ENCODE peak calls at places on chromosomes 4 and X, in five cellular contexts. B is gastrocnemius medialis, Z is transverse colon, D is breast epithelium, E is ovary. P is an unnamed sample.

GRCh38 chrX:13662537-13662841 is 9.5 kb downstream of the TCEANC start:
- DNase-seq in B (no peak), Z (no peak), D (no peak), E (no peak), P (no peak)

GRCh38 chrX:20711366-20711765 is 444.7 kb upstream of the RPS6KA3 start:
- DNase-seq in B (no peak), Z (no peak), D (no peak), E (no peak), P (no peak)

GRCh38 chrX:13669246-13669689 is 16.3 kb downstream of the TCEANC start:
- DNase-seq in B (no peak), Z (peak), D (peak), E (peak), P (no peak)

GRCh38 chrX:103780701-103781402 is 4.2 kb downstream of the PLP1 start:
- DNase-seq in B (no peak), Z (no peak), D (no peak), E (no peak), P (no peak)

GRCh38 chrX:106802388-106803275 is at the start of gene TBC1D8B:
- DNase-seq in B (peak), Z (peak), D (peak), E (peak), P (peak)

GRCh38 chrX:24150051-24150790 is 692 bp downstream of the ZFX start:
- DNase-seq in B (peak), Z (peak), D (peak), E (peak), P (peak)

GRCh38 chrX:44157858-44158257 is 184.7 kb upstream of the NDP start:
- DNase-seq in B (no peak), Z (no peak), D (no peak), E (no peak), P (no peak)

GRCh38 chr4:156931267-156931666 is 40.3 kb downstream of the PDGFC start:
- DNase-seq in B (peak), Z (peak), D (peak), E (no peak), P (peak)

GRCh38 chrX:30668581-30668980 is 15.4 kb downstream of the GK start:
- DNase-seq in B (no peak), Z (no peak), D (no peak), E (no peak), P (no peak)

GRCh38 chr4:30619679-30620078 is 100.5 kb upstream of the PCDH7 start:
- DNase-seq in B (no peak), Z (no peak), D (no peak), E (no peak), P (no peak)

GRCh38 chrX:129959493-129959832 is 23.0 kb upstream of the BCORL1 start:
- DNase-seq in B (no peak), Z (peak), D (no peak), E (no peak), P (no peak)

GRCh38 chr4:129498626-129499025 is 402.7 kb downstream of the C4orf33 start:
- DNase-seq in B (no peak), Z (no peak), D (no peak), E (no peak), P (no peak)

GRCh38 chr4:138414202-138414601 is 172.1 kb upstream of the SLC7A11 start:
- DNase-seq in B (no peak), Z (no peak), D (no peak), E (no peak), P (no peak)

GRCh38 chrX:115259238-115259875 is 25.5 kb upstream of the LRCH2 start:
- DNase-seq in B (no peak), Z (no peak), D (no peak), E (no peak), P (no peak)

GRCh38 chr4:181007751-181008150 is 1235.5 kb upstream of the TENM3 start:
- DNase-seq in B (no peak), Z (no peak), D (no peak), E (no peak), P (no peak)

GRCh38 chr4:74223801-74224200 is 65.9 kb downstream of the MTHFD2L start:
- DNase-seq in B (no peak), Z (no peak), D (no peak), E (no peak), P (no peak)

GRCh38 chr4:78024085-78024484 is 33.0 kb upstream of the FRAS1 start:
- DNase-seq in B (no peak), Z (no peak), D (no peak), E (no peak), P (no peak)

GRCh38 chrX:153334654-153335295 is 822 bp downstream of the ZNF275 start:
- DNase-seq in B (no peak), Z (no peak), D (no peak), E (no peak), P (peak)

GRCh38 chr4:138188406-138189084 is 53.6 kb downstream of the SLC7A11 start:
- DNase-seq in B (no peak), Z (no peak), D (no peak), E (no peak), P (no peak)

GRCh38 chr4:104491826-104492771 is 2.6 kb downstream of the CXXC4 start:
- DNase-seq in B (no peak), Z (peak), D (no peak), E (no peak), P (no peak)

GRCh38 chr4:57719451-57719850 is 609.3 kb upstream of the IGFBP7 start:
- DNase-seq in B (no peak), Z (no peak), D (no peak), E (no peak), P (no peak)

GRCh38 chr4:145528601-145529000 is 46.9 kb downstream of the SMAD1 start:
- DNase-seq in B (no peak), Z (no peak), D (no peak), E (no peak), P (no peak)

GRCh38 chr4:78781086-78781630 is 5.0 kb downstream of the BMP2K start:
- DNase-seq in B (no peak), Z (no peak), D (no peak), E (no peak), P (no peak)

GRCh38 chr4:169899295-169899694 is 126.9 kb downstream of the MFAP3L start:
- DNase-seq in B (no peak), Z (no peak), D (no peak), E (no peak), P (no peak)

GRCh38 chr4:168710353-168710946 is 213.6 kb downstream of the PALLD start:
- DNase-seq in B (peak), Z (peak), D (peak), E (peak), P (no peak)

GRCh38 chrX:139889760-139890159 is 43.1 kb downstream of the ATP11C start:
- DNase-seq in B (no peak), Z (no peak), D (no peak), E (no peak), P (no peak)

GRCh38 chr4:156623376-156623775 is 348.2 kb downstream of the PDGFC start:
- DNase-seq in B (no peak), Z (no peak), D (no peak), E (no peak), P (no peak)

GRCh38 chr4:44927361-44928061 is 201.2 kb upstream of the GNPDA2 start:
- DNase-seq in B (no peak), Z (no peak), D (no peak), E (no peak), P (no peak)

GRCh38 chrX:6292599-6292998 is 63.9 kb upstream of the NLGN4X start:
- DNase-seq in B (no peak), Z (no peak), D (no peak), E (no peak), P (no peak)

GRCh38 chr4:23930750-23931488 is 41.1 kb upstream of the PPARGC1A start:
- DNase-seq in B (peak), Z (peak), D (peak), E (no peak), P (peak)

GRCh38 chrX:115311139-115311538 is 21.6 kb downstream of the LUZP4 start:
- DNase-seq in B (no peak), Z (no peak), D (no peak), E (no peak), P (no peak)

GRCh38 chrX:149807747-149808458 is 26.2 kb downstream of the MAGEA9 start:
- DNase-seq in B (no peak), Z (no peak), D (no peak), E (no peak), P (no peak)

GRCh38 chr4:158810487-158811215 is 41.8 kb downstream of the FNIP2 start:
- DNase-seq in B (peak), Z (peak), D (peak), E (peak), P (peak)

GRCh38 chrX:68049466-68049865 is 383.8 kb downstream of the OPHN1 start:
- DNase-seq in B (no peak), Z (no peak), D (no peak), E (no peak), P (no peak)

GRCh38 chr4:23161787-23162186 is 469.1 kb downstream of the GBA3 start:
- DNase-seq in B (no peak), Z (no peak), D (no peak), E (no peak), P (no peak)

GRCh38 chrX:56762220-56762619 is 33.2 kb downstream of the NBDY start:
- DNase-seq in B (no peak), Z (no peak), D (no peak), E (no peak), P (no peak)

GRCh38 chr4:186723207-186724047 is at the start of gene FAT1:
- DNase-seq in B (no peak), Z (peak), D (peak), E (peak), P (peak)

GRCh38 chr4:31022702-31023101 is 302.5 kb downstream of the PCDH7 start:
- DNase-seq in B (no peak), Z (no peak), D (no peak), E (no peak), P (no peak)

GRCh38 chr4:39452860-39453587 is 5.7 kb downstream of the RPL9 start:
- DNase-seq in B (no peak), Z (no peak), D (no peak), E (no peak), P (no peak)

GRCh38 chr4:39458505-39459300 is at the start of the genes LIAS and RPL9:
- DNase-seq in B (peak), Z (peak), D (peak), E (peak), P (peak)

GRCh38 chr4:39455486-39455885 is 3.2 kb downstream of the RPL9 start:
- DNase-seq in B (no peak), Z (no peak), D (no peak), E (no peak), P (no peak)

GRCh38 chr4:39453738-39454137 is 5.0 kb downstream of the RPL9 start:
- DNase-seq in B (no peak), Z (no peak), D (no peak), E (no peak), P (no peak)

DNA sequence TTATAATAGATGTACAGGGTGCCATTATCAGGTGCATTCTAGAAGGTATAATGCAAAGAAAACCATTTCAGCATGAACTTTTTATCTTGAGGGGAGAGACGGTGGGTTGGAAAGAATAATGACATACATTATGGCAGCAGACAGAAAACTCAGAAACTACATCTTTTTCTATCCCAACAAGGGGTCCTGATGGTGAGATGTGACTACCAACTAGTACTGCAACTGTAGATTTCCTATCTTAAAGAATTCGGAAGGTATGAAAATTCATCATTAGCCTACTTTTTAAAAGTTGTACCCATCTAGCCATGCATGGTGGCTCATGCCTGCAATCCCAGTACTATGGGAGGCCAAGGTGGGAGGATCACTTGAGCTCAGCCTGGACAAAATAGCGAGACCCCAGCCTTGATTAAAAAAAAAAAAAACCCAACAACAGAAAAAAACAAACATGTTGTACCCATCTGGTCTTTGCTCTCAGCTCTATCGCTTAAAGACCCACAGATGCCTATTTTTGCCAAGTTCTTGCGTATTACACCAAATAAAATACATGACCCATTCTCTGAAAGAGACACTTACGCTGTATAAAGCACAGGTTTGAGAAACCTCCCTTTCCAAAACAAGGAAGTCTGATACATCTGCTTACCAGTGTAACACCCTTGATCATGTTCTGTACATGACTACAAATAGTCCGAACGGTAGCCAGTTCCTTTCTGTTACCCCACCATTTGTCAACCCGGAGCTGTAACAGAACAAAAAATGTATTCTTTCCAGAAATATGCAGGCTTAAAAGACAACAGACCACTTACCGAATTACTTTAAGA is 1.6 kb downstream of the RPL9 start:
- DNase-seq in B (no peak), Z (no peak), D (no peak), E (no peak), P (no peak)
- TF ChIP-seq POLR2A in B (no peak), Z (no peak), D (no peak), E (no peak), P (no peak)

GRCh38 chr4:107586321-107586720 is 133.7 kb downstream of the PAPSS1 start:
- DNase-seq in B (no peak), Z (no peak), D (no peak), E (no peak), P (no peak)

GRCh38 chr4:107592518-107592917 is 127.5 kb downstream of the PAPSS1 start:
- DNase-seq in B (no peak), Z (no peak), D (no peak), E (no peak), P (no peak)

DNA sequence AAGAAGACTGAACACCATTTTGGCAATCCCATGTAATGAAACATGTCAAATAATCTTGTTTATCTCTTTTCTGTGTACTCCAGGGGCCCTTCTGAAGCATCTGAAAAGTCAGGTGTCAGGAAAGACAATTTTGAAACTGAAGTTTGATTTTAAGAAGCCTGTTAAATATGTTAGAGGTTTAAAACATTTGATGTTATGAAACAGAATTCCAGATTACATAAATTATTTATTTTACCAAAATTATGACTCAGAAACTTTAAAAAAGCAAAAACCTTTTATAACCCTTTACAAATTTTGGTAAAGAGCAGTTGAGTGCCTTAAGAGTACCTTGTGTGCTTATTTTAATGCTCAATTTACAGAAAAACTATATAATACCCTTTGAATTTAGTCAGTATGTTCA is 130.8 kb downstream of the PAPSS1 start:
- DNase-seq in B (no peak), Z (no peak), D (no peak), E (no peak), P (no peak)
- TF ChIP-seq CTCF in B (no peak), Z (no peak), D (no peak), E (no peak), P (no peak)

DNA sequence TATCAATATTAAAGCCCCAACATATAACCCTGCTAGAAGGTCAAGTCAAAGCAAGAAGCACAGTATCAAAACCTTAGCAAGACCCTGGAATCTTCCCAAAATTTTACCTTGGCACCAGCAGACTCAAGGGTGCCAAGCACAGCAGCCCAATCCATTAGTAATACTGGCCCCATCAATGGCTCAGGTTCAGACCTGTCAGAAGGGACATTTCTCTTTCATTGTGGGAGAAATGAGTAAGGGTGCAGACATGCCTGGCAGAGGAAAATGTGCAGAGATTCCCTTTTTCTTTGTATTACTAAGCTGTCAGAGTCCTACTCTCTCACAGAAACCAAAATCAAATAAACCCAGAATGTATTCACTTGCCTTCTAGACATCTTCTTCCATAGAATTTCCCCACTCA is 203.9 kb downstream of the EVC2 start:
- DNase-seq in B (no peak), Z (no peak), D (no peak), E (no peak), P (no peak)
- TF ChIP-seq POLR2A in B (no peak), Z (no peak), D (no peak), E (no peak), P (no peak)

GRCh38 chr4:71772592-71772991 is 11.3 kb downstream of the GC start:
- DNase-seq in B (no peak), Z (no peak), D (no peak), E (no peak), P (no peak)
- TF ChIP-seq CTCF in B (no peak), Z (peak), D (no peak), E (no peak), P (no peak)